ENCODE peak calls at places on chromosomes 3 and 15, in seven cellular contexts. Y is H1, K is SK-N-SH, P is GM12891, M is K562, F is GM12878, C is HepG2. T is an unnamed sample.

GRCh38 chr3:194256040-194256945 is 94.8 kb downstream of the CPN2 start:
- DNase-seq in K (no peak), F (no peak), M (peak; percentile 83), Y (no peak), C (no peak), P (no peak), T (no peak)

GRCh38 chr15:43974852-43975251 is 148.1 kb downstream of the WDR76 start:
- DNase-seq in C (peak; percentile 57), F (peak; percentile 57), P (peak; percentile 22), M (no peak), Y (no peak), K (no peak), T (peak; percentile 15)

GRCh38 chr3:99765042-99765942 is 52.4 kb upstream of the CMSS1 start:
- DNase-seq in Y (no peak), M (no peak), P (no peak), F (no peak), K (no peak), C (no peak), T (no peak)

GRCh38 chr3:104785966-104786365 is 580.7 kb upstream of the ALCAM start:
- DNase-seq in C (no peak), K (no peak), F (no peak), Y (no peak), M (no peak), P (no peak), T (no peak)

GRCh38 chr15:78390823-78391222 is 47.2 kb upstream of the IREB2 start:
- DNase-seq in P (no peak), K (no peak), F (no peak), C (no peak), Y (no peak), M (no peak), T (no peak)

GRCh38 chr3:120909602-120909878 is 1.5 kb downstream of the STXBP5L start:
- DNase-seq in P (no peak), F (no peak), K (peak; percentile 25), C (no peak), M (no peak), Y (peak; percentile 43), T (no peak)

GRCh38 chr15:42921049-42921731 is 612 bp upstream of the TTBK2 start:
- DNase-seq in M (no peak), P (no peak), Y (no peak), F (no peak), C (no peak), K (peak; percentile 7), T (no peak)

GRCh38 chr3:13034861-13035260 is 38.4 kb downstream of the IQSEC1 start:
- DNase-seq in P (no peak), C (no peak), M (no peak), Y (no peak), F (no peak), K (no peak), T (no peak)

GRCh38 chr15:73942751-73943270 is 16.5 kb downstream of the LOXL1 start:
- DNase-seq in Y (no peak), F (no peak), C (no peak), P (no peak), K (no peak), M (no peak), T (no peak)

GRCh38 chr3:24628523-24629258 is 134.0 kb upstream of the THRB start:
- DNase-seq in C (no peak), Y (no peak), M (no peak), K (no peak), F (no peak), P (no peak), T (no peak)

GRCh38 chr3:159824341-159824740 is 164.3 kb upstream of the IL12A start:
- DNase-seq in M (no peak), F (no peak), Y (no peak), C (peak; percentile 34), P (no peak), K (no peak), T (no peak)

GRCh38 chr15:99613887-99614642 is 48.3 kb downstream of the MEF2A start:
- DNase-seq in M (no peak), K (no peak), P (no peak), Y (no peak), C (peak; percentile 67), F (no peak), T (no peak)

GRCh38 chr3:39980781-39981180 is 171.4 kb downstream of the MYRIP start:
- DNase-seq in M (no peak), P (no peak), F (no peak), K (no peak), C (no peak), Y (no peak), T (no peak)

GRCh38 chr3:37694236-37694635 is 167.4 kb upstream of the CTDSPL start:
- DNase-seq in F (no peak), Y (no peak), K (no peak), M (no peak), P (no peak), C (no peak), T (no peak)

GRCh38 chr3:63937661-63938651 is 25.8 kb upstream of the SCAANT1 start:
- DNase-seq in Y (no peak), K (no peak), M (peak; percentile 19), F (peak; percentile 55), P (no peak), C (peak; percentile 15), T (no peak)

GRCh38 chr3:192935441-192935840 is 17.8 kb upstream of the MB21D2 start:
- DNase-seq in M (no peak), F (no peak), C (no peak), Y (no peak), P (no peak), K (no peak), T (no peak)

GRCh38 chr15:80934761-80935221 is 54.8 kb downstream of the MESD start:
- DNase-seq in Y (no peak), F (no peak), M (no peak), K (no peak), P (no peak), C (no peak), T (no peak)

GRCh38 chr15:60651155-60651554 is 172.2 kb upstream of the ICE2 start:
- DNase-seq in F (no peak), K (no peak), P (no peak), M (no peak), C (peak; percentile 55), Y (no peak), T (no peak)

GRCh38 chr15:60648928-60649679 is 170.2 kb upstream of the ICE2 start:
- DNase-seq in Y (no peak), P (no peak), C (no peak), M (no peak), K (no peak), F (no peak), T (no peak)

GRCh38 chr15:60652245-60652644 is 173.3 kb upstream of the ICE2 start:
- DNase-seq in K (no peak), Y (no peak), M (no peak), F (no peak), P (no peak), C (no peak), T (no peak)

GRCh38 chr15:60651734-60652141 is 172.8 kb upstream of the ICE2 start:
- DNase-seq in F (peak; percentile 52), M (no peak), C (no peak), Y (no peak), P (no peak), K (no peak), T (no peak)

DNA sequence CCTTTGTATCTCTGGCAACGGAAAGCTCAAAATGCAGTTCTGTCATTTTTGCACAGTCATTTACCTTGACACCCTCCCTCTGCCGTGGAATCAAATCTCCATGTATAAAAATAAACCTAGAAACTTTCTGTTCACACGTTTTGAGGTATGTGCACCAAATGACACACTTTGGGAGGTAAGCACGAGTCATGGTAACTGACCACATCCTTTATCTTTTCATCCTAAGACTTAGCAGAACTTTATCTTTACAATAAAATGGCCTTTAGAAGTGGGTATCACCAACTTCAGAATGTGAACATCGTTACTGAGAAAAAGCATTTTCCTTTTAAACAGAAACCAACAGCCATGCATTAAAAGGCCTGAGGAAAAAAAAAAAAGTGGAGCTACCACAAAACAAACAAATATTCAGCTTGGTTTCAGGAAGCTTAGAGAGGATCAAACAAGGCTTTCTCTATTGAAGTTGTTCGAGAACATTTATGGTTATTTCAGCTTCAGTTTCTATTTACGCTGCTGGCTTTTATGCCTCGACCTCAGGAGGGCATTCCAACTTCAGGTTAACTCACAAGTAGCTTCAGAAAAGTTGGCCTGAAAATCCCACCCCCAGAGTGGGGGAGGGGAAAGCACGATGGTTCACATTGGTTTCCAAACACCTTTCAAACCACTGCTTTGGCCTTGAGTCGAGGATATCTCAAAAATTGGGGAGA is 171.1 kb upstream of the ICE2 start:
- DNase-seq in C (peak; percentile 41), Y (no peak), P (no peak), F (peak; percentile 57), K (no peak), M (no peak), T (no peak)
- TF ChIP-seq TAF1 in C (no peak), Y (no peak), P (no peak), F (no peak), K (no peak), M (no peak), T (no peak)

DNA sequence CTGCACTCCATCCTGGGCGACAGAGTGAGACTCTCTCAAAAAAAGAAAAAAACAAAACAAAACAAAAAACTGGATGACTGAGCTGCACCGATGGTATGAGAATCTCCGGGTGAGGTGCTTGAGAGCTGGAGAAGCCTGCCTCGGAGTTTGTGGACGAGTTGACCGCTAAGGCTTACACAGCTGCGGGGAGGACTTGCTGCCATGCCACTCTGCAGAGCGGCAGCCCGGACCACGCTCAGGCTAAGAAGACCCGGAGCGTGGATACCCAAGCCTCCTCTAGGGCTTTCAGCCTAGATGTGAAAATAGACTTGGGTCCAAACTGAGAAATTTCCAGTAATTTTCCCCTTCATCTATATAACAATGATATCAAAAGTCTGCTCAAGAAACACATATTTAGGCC is 16.0 kb downstream of the NRROS start:
- DNase-seq in P (no peak), K (no peak), C (no peak), M (no peak), Y (no peak), F (no peak), T (no peak)
- TF ChIP-seq TAF1 in P (no peak), K (no peak), C (no peak), M (no peak), Y (no peak), F (no peak), T (no peak)

DNA sequence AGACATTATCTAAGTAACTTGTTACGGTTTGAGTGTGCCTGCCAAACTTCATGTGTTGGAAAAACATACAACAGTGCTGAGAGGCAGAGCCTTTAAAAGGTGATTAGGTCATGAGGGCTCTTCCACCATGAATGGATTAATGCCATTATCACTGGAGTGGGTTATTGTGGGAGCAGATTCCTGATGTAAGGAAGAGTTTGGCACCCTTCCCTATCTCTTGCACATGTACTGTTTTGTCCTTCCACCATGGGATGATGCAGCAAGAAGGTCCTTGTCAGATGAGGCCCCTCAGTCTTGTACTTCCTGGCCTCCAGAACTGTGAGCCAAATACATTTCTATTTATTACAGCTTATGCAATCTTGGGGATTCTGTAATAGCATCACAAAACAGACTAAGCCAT is 413.9 kb downstream of the EPHA3 start:
- DNase-seq in Y (no peak), P (no peak), C (no peak), M (no peak), K (no peak), F (no peak), T (no peak)
- TF ChIP-seq TAF1 in Y (no peak), P (no peak), C (no peak), M (no peak), K (no peak), F (no peak), T (no peak)

DNA sequence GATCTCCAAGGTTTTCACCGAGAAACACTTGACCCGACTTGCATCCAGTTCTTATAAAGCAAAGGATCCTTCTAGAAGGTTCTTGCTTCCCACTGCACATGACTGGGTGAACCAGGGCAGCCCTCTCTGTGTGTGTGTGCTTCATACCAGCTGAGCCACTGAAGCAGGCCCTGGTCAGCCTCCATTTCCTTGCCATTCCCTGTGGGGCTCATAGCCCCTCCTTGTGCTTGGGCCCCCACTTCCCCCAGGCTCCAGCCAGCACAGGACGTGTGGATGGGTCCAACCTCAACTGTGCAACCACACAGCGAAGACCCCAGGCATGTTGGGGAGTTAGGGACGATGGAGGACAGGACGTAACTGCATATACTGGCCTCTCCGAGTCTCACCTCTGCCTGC is 15.5 kb downstream of the KLF15 start:
- DNase-seq in K (no peak), F (no peak), M (no peak), Y (peak; percentile 39), P (no peak), C (no peak), T (no peak)
- TF ChIP-seq TAF1 in K (no peak), F (no peak), M (no peak), Y (no peak), P (no peak), C (no peak), T (no peak)

T was measured in GM12892.